ENCODE peak calls at places on chromosomes 16 and 17, in four cellular contexts. One of them, this sample, is unnamed.
A peak's percentile ranks its signal among the peaks of the same experiment; 100 is the strongest.

GRCh38 chr16:89386337-89386736 is 104.0 kb downstream of the ANKRD11 start:
- DNase-seq in mesenchymal stem cell: no peak
- DNase-seq in trophoblast cell: no peak
- DNase-seq in H9: no peak
- DNase-seq in this sample: no peak

GRCh38 chr17:17043668-17044226 is 1.5 kb downstream of the MPRIP start:
- DNase-seq in mesenchymal stem cell: peak; percentile 53
- DNase-seq in trophoblast cell: no peak
- DNase-seq in H9: peak; percentile 37
- DNase-seq in this sample: peak; percentile 13

GRCh38 chr17:32854834-32855389 is 22.0 kb downstream of the MYO1D start:
- DNase-seq in mesenchymal stem cell: no peak
- DNase-seq in trophoblast cell: no peak
- DNase-seq in H9: no peak
- DNase-seq in this sample: no peak

GRCh38 chr17:1237471-1237870 is 32.8 kb upstream of the BHLHA9 start:
- DNase-seq in mesenchymal stem cell: no peak
- DNase-seq in trophoblast cell: no peak
- DNase-seq in H9: no peak
- DNase-seq in this sample: no peak

GRCh38 chr17:57875109-57876022 is 25.5 kb upstream of the MRPS23 start:
- DNase-seq in mesenchymal stem cell: peak; percentile 99
- DNase-seq in trophoblast cell: peak; percentile 72
- DNase-seq in H9: peak; percentile 94
- DNase-seq in this sample: peak; percentile 99

GRCh38 chr16:4301968-4302367 is 13.9 kb upstream of the GLIS2 start:
- DNase-seq in mesenchymal stem cell: no peak
- DNase-seq in trophoblast cell: peak; percentile 54
- DNase-seq in H9: no peak
- DNase-seq in this sample: no peak

GRCh38 chr17:56754523-56755208 is 79.1 kb downstream of the C17orf67 start:
- DNase-seq in mesenchymal stem cell: peak; percentile 83
- DNase-seq in trophoblast cell: no peak
- DNase-seq in H9: no peak
- DNase-seq in this sample: peak; percentile 56

GRCh38 chr17:82836823-82837357 is 2.9 kb downstream of the ZNF750 start:
- DNase-seq in mesenchymal stem cell: no peak
- DNase-seq in trophoblast cell: no peak
- DNase-seq in H9: no peak
- DNase-seq in this sample: no peak

GRCh38 chr16:88070989-88071625 is 119.9 kb downstream of the BANP start:
- DNase-seq in mesenchymal stem cell: no peak
- DNase-seq in trophoblast cell: no peak
- DNase-seq in H9: no peak
- DNase-seq in this sample: no peak

GRCh38 chr16:24151482-24151939 is 104.6 kb upstream of the CACNG3 start:
- DNase-seq in mesenchymal stem cell: peak; percentile 46
- DNase-seq in trophoblast cell: no peak
- DNase-seq in H9: no peak
- DNase-seq in this sample: peak; percentile 0

GRCh38 chr17:76399175-76400172 is 15.1 kb downstream of the SPHK1 start:
- DNase-seq in mesenchymal stem cell: no peak
- DNase-seq in trophoblast cell: no peak
- DNase-seq in H9: no peak
- DNase-seq in this sample: no peak

GRCh38 chr17:65830356-65830755 is 268.9 kb upstream of the AXIN2 start:
- DNase-seq in mesenchymal stem cell: no peak
- DNase-seq in trophoblast cell: no peak
- DNase-seq in H9: no peak
- DNase-seq in this sample: no peak

GRCh38 chr17:19336938-19337711 is 25.4 kb downstream of the B9D1 start:
- DNase-seq in mesenchymal stem cell: peak; percentile 28
- DNase-seq in trophoblast cell: no peak
- DNase-seq in H9: peak; percentile 88
- DNase-seq in this sample: no peak

GRCh38 chr17:70033165-70033564 is 41.9 kb upstream of the KCNJ16 start:
- DNase-seq in mesenchymal stem cell: no peak
- DNase-seq in trophoblast cell: no peak
- DNase-seq in H9: no peak
- DNase-seq in this sample: no peak

GRCh38 chr17:70029019-70029767 is 45.8 kb upstream of the KCNJ16 start:
- DNase-seq in mesenchymal stem cell: no peak
- DNase-seq in trophoblast cell: no peak
- DNase-seq in H9: no peak
- DNase-seq in this sample: no peak

GRCh38 chr17:70031341-70031740 is 43.7 kb upstream of the KCNJ16 start:
- DNase-seq in mesenchymal stem cell: no peak
- DNase-seq in trophoblast cell: no peak
- DNase-seq in H9: no peak
- DNase-seq in this sample: peak; percentile 7

GRCh38 chr17:70037498-70037897 is 37.5 kb upstream of the KCNJ16 start:
- DNase-seq in mesenchymal stem cell: no peak
- DNase-seq in trophoblast cell: no peak
- DNase-seq in H9: no peak
- DNase-seq in this sample: no peak

GRCh38 chr17:70034158-70034557 is 40.9 kb upstream of the KCNJ16 start:
- DNase-seq in mesenchymal stem cell: no peak
- DNase-seq in trophoblast cell: no peak
- DNase-seq in H9: no peak
- DNase-seq in this sample: no peak
- H3K4ac ChIP-seq in mesenchymal stem cell: no peak overlapping the region
- H3K4ac ChIP-seq in trophoblast cell: no peak overlapping the region
- H3K4ac ChIP-seq in H9: no peak overlapping the region
- H3K4ac ChIP-seq in this sample: no peak overlapping the region

GRCh38 chr16:72493681-72494415 is 321.9 kb upstream of the PMFBP1 start:
- DNase-seq in mesenchymal stem cell: no peak
- DNase-seq in trophoblast cell: no peak
- DNase-seq in H9: no peak
- DNase-seq in this sample: peak; percentile 65
- H2AFZ ChIP-seq in mesenchymal stem cell: no peak overlapping the region
- H2AFZ ChIP-seq in trophoblast cell: no peak overlapping the region
- H2AFZ ChIP-seq in H9: no peak overlapping the region
- H2AFZ ChIP-seq in this sample: no peak overlapping the region

GRCh38 chr16:81451753-81452680 is 7.4 kb downstream of the CMIP start:
- DNase-seq in mesenchymal stem cell: no peak
- DNase-seq in trophoblast cell: no peak
- DNase-seq in H9: no peak
- DNase-seq in this sample: peak; percentile 11
- H3K79me1 ChIP-seq in mesenchymal stem cell: peaks cover 61% of the 10 kb centered on the region
- H3K79me1 ChIP-seq in trophoblast cell: peaks cover 4% of the 10 kb centered on the region
- H3K79me1 ChIP-seq in H9: peaks cover 5% of the 10 kb centered on the region
- H3K79me1 ChIP-seq in this sample: peaks cover 96% of the 10 kb centered on the region

GRCh38 chr17:81295031-81295677 is at the start of gene SLC38A10:
- DNase-seq in mesenchymal stem cell: peak; percentile 90
- DNase-seq in trophoblast cell: peak; percentile 92
- DNase-seq in H9: peak; percentile 92
- DNase-seq in this sample: peak; percentile 74
- H3K4ac ChIP-seq in mesenchymal stem cell: peak within 1 kb of the TSS; percentile 92
- H3K4ac ChIP-seq in trophoblast cell: peak within 1 kb of the TSS; percentile 66
- H3K4ac ChIP-seq in H9: no peak within 1 kb of the TSS
- H3K4ac ChIP-seq in this sample: peak within 1 kb of the TSS; percentile 95

DNA sequence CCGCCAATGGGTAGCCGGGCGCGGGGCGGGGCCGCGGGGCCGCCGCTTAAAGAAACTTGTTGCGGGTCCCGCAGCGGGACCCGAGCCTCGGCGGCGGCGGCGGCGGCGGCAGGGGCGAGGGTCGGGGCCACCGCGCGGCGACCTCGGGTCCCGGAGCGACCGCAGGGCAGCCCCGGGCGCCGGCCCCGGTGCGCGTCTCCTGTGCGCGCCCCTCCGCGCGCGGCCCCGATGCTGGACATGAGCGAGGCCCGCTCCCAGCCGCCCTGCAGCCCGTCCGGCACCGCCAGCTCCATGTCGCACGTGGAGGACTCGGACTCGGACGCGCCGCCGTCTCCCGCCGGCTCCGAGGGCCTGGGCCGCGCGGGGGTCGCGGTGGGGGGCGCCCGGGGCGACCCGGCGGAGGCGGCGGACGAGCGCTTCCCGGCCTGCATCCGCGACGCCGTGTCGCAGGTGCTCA is at the start of gene SOX8:
- DNase-seq in mesenchymal stem cell: no peak
- DNase-seq in trophoblast cell: no peak
- DNase-seq in H9: no peak
- DNase-seq in this sample: no peak
- H2AFZ ChIP-seq in mesenchymal stem cell: no peak within 1 kb of the TSS
- H2AFZ ChIP-seq in trophoblast cell: peak within 1 kb of the TSS; percentile 42
- H2AFZ ChIP-seq in H9: no peak within 1 kb of the TSS
- H2AFZ ChIP-seq in this sample: peak within 1 kb of the TSS; percentile 86

This sample was measured in IMR-90.